ENCODE peak calls at places on chromosomes 11 and 22, in four cellular contexts. U, M, T and V are unnamed samples.
A peak's percentile ranks its signal among the peaks of the same experiment; 100 is the strongest.

GRCh38 chr11:22922672-22923071 is 62.4 kb upstream of the CCDC179 start:
- DNase-seq in U (no peak), T (no peak), M (no peak), V (no peak)

GRCh38 chr11:104522123-104522522 is 358.2 kb upstream of the PDGFD start:
- DNase-seq in T (no peak), M (no peak), U (no peak), V (no peak)

GRCh38 chr11:74311352-74311926 is at the start of gene P4HA3:
- DNase-seq in M (peak; percentile 96), T (peak; percentile 31), U (peak; percentile 72), V (no peak)

GRCh38 chr11:106420048-106420665 is 342.7 kb downstream of the AASDHPPT start:
- DNase-seq in U (no peak), M (no peak), T (no peak), V (no peak)

GRCh38 chr11:65615950-65616574 is 486 bp downstream of the PCNX3 start:
- DNase-seq in U (no peak), M (peak; percentile 89), T (no peak), V (peak; percentile 65)

GRCh38 chr22:28333106-28333505 is 346.5 kb downstream of the TTC28 start:
- DNase-seq in M (no peak), T (no peak), U (no peak), V (no peak)

GRCh38 chr11:70650075-70650909 is 252.0 kb downstream of the CTTN start:
- DNase-seq in U (peak; percentile 45), M (peak; percentile 91), T (no peak), V (peak; percentile 71)

GRCh38 chr22:32079110-32080089 is 36.3 kb downstream of the SLC5A1 start:
- DNase-seq in M (peak; percentile 46), T (no peak), U (no peak), V (peak; percentile 51)

GRCh38 chr22:41976070-41976901 is 7.0 kb downstream of the SEPTIN3 start:
- DNase-seq in U (no peak), T (peak; percentile 49), M (peak; percentile 91), V (no peak)

GRCh38 chr11:66115638-66116410 is 45.8 kb downstream of the PACS1 start:
- DNase-seq in M (no peak), T (no peak), U (no peak), V (no peak)

GRCh38 chr11:55707029-55707428 is 45.0 kb downstream of the OR4C6 start:
- DNase-seq in U (no peak), T (no peak), M (peak; percentile 4), V (no peak)

GRCh38 chr22:49768961-49769690 is 58.5 kb downstream of the BRD1 start:
- DNase-seq in M (peak; percentile 16), T (no peak), U (no peak), V (no peak)

GRCh38 chr22:37492428-37493344 is 6.5 kb upstream of the MFNG start:
- DNase-seq in U (no peak), M (peak; percentile 77), T (peak; percentile 32), V (peak; percentile 55)

GRCh38 chr11:79430280-79430679 is 10.6 kb downstream of the TENM4 start:
- DNase-seq in T (no peak), M (no peak), U (no peak), V (no peak)

GRCh38 chr22:36360871-36361383 is 26.8 kb downstream of the MYH9 start:
- DNase-seq in T (no peak), U (no peak), M (no peak), V (no peak)

GRCh38 chr22:31088233-31088986 is 7.3 kb downstream of the SMTN start:
- DNase-seq in T (no peak), M (no peak), U (no peak), V (no peak)

GRCh38 chr11:57453543-57454177 is 6.7 kb upstream of the RTN4RL2 start:
- DNase-seq in T (no peak), U (no peak), M (no peak), V (no peak)

GRCh38 chr11:129731316-129731715 is 84.3 kb upstream of the TMEM45B start:
- DNase-seq in T (no peak), M (no peak), U (no peak), V (peak; percentile 4)

GRCh38 chr22:46576556-46577351 is 39.3 kb upstream of the CELSR1 start:
- DNase-seq in U (no peak), M (peak; percentile 94), T (peak; percentile 65), V (peak; percentile 58)

GRCh38 chr11:87061766-87062165 is 24.0 kb downstream of the TMEM135 start:
- DNase-seq in T (no peak), U (no peak), M (no peak), V (no peak)

GRCh38 chr11:72736452-72737069 is 15.6 kb downstream of the ARAP1 start:
- DNase-seq in M (no peak), T (peak; percentile 52), U (peak; percentile 76), V (peak; percentile 73)

GRCh38 chr11:33444835-33445594 is 187.8 kb downstream of the HIPK3 start:
- DNase-seq in M (no peak), T (no peak), U (no peak), V (no peak)

GRCh38 chr22:29705651-29706050 is 14.2 kb upstream of the CABP7 start:
- DNase-seq in M (no peak), T (no peak), U (no peak), V (no peak)

GRCh38 chr11:121464352-121464946 is 11.7 kb upstream of the SORL1-AS1 start:
- DNase-seq in T (no peak), U (peak; percentile 61), M (peak; percentile 44), V (peak; percentile 56)

GRCh38 chr11:117823941-117824420 is 563 bp downstream of the FXYD2 start:
- DNase-seq in U (peak; percentile 60), T (no peak), M (no peak), V (no peak)

GRCh38 chr11:76237914-76238313 is 31.6 kb upstream of the WNT11 start:
- DNase-seq in M (peak; percentile 55), T (no peak), U (no peak), V (no peak)

GRCh38 chr11:113877673-113878060 is 2.3 kb upstream of the USP28 start:
- DNase-seq in M (no peak), T (no peak), U (no peak), V (no peak)

GRCh38 chr11:67644042-67644441 is 4.5 kb upstream of the TBX10 start:
- DNase-seq in U (no peak), T (no peak), M (no peak), V (no peak)

GRCh38 chr11:69683764-69684333 is 8.7 kb upstream of the LTO1 start:
- DNase-seq in M (no peak), U (no peak), T (no peak), V (no peak)

GRCh38 chr11:68012843-68013610 is 2.9 kb downstream of the ALDH3B1 start:
- DNase-seq in T (no peak), U (peak; percentile 91), M (peak; percentile 43), V (peak; percentile 88)

GRCh38 chr11:120337896-120338840 is 2.0 kb downstream of the ARHGEF12 start:
- DNase-seq in M (no peak), U (no peak), T (no peak), V (no peak)

GRCh38 chr22:31206896-31207687 is 5.0 kb upstream of the LIMK2 start:
- DNase-seq in T (no peak), U (peak; percentile 89), M (peak; percentile 23), V (no peak)

GRCh38 chr22:37032535-37033460 is 13.3 kb downstream of the MPST start:
- DNase-seq in T (no peak), M (peak; percentile 50), U (peak; percentile 85), V (no peak)

GRCh38 chr11:69054397-69055211 is 5.9 kb downstream of the TPCN2 start:
- DNase-seq in M (no peak), T (no peak), U (no peak), V (no peak)

GRCh38 chr11:12216542-12217422 is 106.4 kb downstream of the MICAL2 start:
- DNase-seq in M (no peak), U (no peak), T (no peak), V (no peak)

GRCh38 chr11:723120-723883 is 17.3 kb downstream of the EPS8L2 start:
- DNase-seq in U (no peak), T (peak; percentile 64), M (peak; percentile 10), V (no peak)

GRCh38 chr11:2836335-2837095 is 49.1 kb downstream of the CDKN1C start:
- DNase-seq in T (no peak), M (no peak), U (no peak), V (no peak)

GRCh38 chr22:32048069-32048468 is 5.0 kb downstream of the SLC5A1 start:
- DNase-seq in M (no peak), T (no peak), U (no peak), V (no peak)

GRCh38 chr22:45996241-45997076 is 19.5 kb upstream of the WNT7B start:
- DNase-seq in T (no peak), M (no peak), U (peak; percentile 56), V (no peak)